ENCODE peak calls at places on chromosomes 5 and 9, in seven cellular contexts. Y, H, S, T, M, V and C are unnamed samples.

GRCh38 chr5:171882118-171882517 is 96.5 kb downstream of the SMIM23 start:
- DNase-seq in Y (no peak), H (no peak), S (no peak), T (no peak), M (no peak), V (no peak), C (no peak)

GRCh38 chr5:86631165-86631564 is 13.4 kb downstream of the COX7C start:
- DNase-seq in Y (no peak), H (no peak), S (no peak), T (no peak), M (no peak), V (no peak), C (no peak)

GRCh38 chr9:81826541-81826906 is 101.7 kb upstream of the SPATA31D4 start:
- DNase-seq in Y (no peak), H (no peak), S (peak), T (no peak), M (no peak), V (no peak), C (peak)

GRCh38 chr5:177576169-177576568 is 15.8 kb upstream of the TMED9 start:
- DNase-seq in Y (no peak), H (no peak), S (no peak), T (no peak), M (no peak), V (no peak), C (no peak)

GRCh38 chr5:2491846-2492245 is 259.6 kb downstream of the IRX2 start:
- DNase-seq in Y (no peak), H (no peak), S (no peak), T (no peak), M (no peak), V (no peak), C (no peak)

GRCh38 chr5:103847060-103847459 is 284.5 kb upstream of the NUDT12 start:
- DNase-seq in Y (no peak), H (no peak), S (no peak), T (no peak), M (no peak), V (no peak), C (no peak)

GRCh38 chr5:136620016-136620419 is 254.7 kb upstream of the TRPC7 start:
- DNase-seq in Y (no peak), H (no peak), S (no peak), T (no peak), M (peak), V (peak), C (no peak)

GRCh38 chr5:179153341-179153901 is 93.2 kb downstream of the ZNF354C start:
- DNase-seq in Y (no peak), H (no peak), S (no peak), T (no peak), M (no peak), V (no peak), C (no peak)

GRCh38 chr9:105510024-105510423 is 47.9 kb upstream of the FKTN start:
- DNase-seq in Y (no peak), H (no peak), S (no peak), T (no peak), M (no peak), V (no peak), C (no peak)

GRCh38 chr5:95565280-95565920 is 10.5 kb downstream of the ARSK start:
- DNase-seq in Y (no peak), H (no peak), S (no peak), T (no peak), M (no peak), V (no peak), C (no peak)

GRCh38 chr9:16207161-16207560 is 654.3 kb downstream of the CCDC171 start:
- DNase-seq in Y (no peak), H (no peak), S (peak), T (no peak), M (no peak), V (no peak), C (no peak)

GRCh38 chr5:146894763-146895521 is 16.4 kb upstream of the PPP2R2B start:
- DNase-seq in Y (no peak), H (no peak), S (no peak), T (no peak), M (no peak), V (no peak), C (no peak)

GRCh38 chr5:8829322-8830029 is 716.4 kb downstream of the SEMA5A start:
- DNase-seq in Y (no peak), H (no peak), S (no peak), T (no peak), M (peak), V (no peak), C (no peak)

GRCh38 chr5:172486451-172486850 is 32.1 kb upstream of the SH3PXD2B start:
- DNase-seq in Y (no peak), H (peak), S (no peak), T (no peak), M (no peak), V (no peak), C (no peak)

GRCh38 chr9:135156525-135157510 is 69.3 kb downstream of the OLFM1 start:
- DNase-seq in Y (peak), H (no peak), S (peak), T (no peak), M (no peak), V (peak), C (no peak)

GRCh38 chr5:133482033-133482432 is 130.3 kb downstream of the FSTL4 start:
- DNase-seq in Y (no peak), H (no peak), S (no peak), T (no peak), M (no peak), V (no peak), C (no peak)

GRCh38 chr5:113230711-113231652 is 203.8 kb downstream of the TSSK1B start:
- DNase-seq in Y (no peak), H (no peak), S (no peak), T (no peak), M (no peak), V (no peak), C (no peak)

GRCh38 chr9:79201641-79202040 is 370.1 kb upstream of the TLE4 start:
- DNase-seq in Y (no peak), H (no peak), S (no peak), T (no peak), M (no peak), V (no peak), C (no peak)

GRCh38 chr5:74402553-74402952 is 238.0 kb downstream of the ENC1 start:
- DNase-seq in Y (no peak), H (no peak), S (no peak), T (no peak), M (no peak), V (no peak), C (no peak)

GRCh38 chr5:167030500-167031120 is 1260.8 kb upstream of the WWC1 start:
- DNase-seq in Y (no peak), H (no peak), S (no peak), T (no peak), M (no peak), V (no peak), C (no peak)

GRCh38 chr5:150514708-150515211 is 6.8 kb downstream of the NDST1 start:
- DNase-seq in Y (no peak), H (no peak), S (no peak), T (no peak), M (peak), V (no peak), C (no peak)

GRCh38 chr9:71604197-71605063 is 163.9 kb downstream of the CEMIP2 start:
- DNase-seq in Y (peak), H (peak), S (peak), T (peak), M (no peak), V (peak), C (peak)

GRCh38 chr5:123808841-123809240 is 296.9 kb downstream of the CSNK1G3 start:
- DNase-seq in Y (no peak), H (no peak), S (no peak), T (no peak), M (no peak), V (no peak), C (no peak)

GRCh38 chr5:146675700-146676099 is 159.7 kb upstream of the GPR151 start:
- DNase-seq in Y (no peak), H (no peak), S (no peak), T (no peak), M (no peak), V (no peak), C (no peak)

GRCh38 chr9:88090151-88090581 is 48.1 kb downstream of the SPATA31C2 start:
- DNase-seq in Y (peak), H (peak), S (no peak), T (no peak), M (peak), V (no peak), C (no peak)

GRCh38 chr9:110762783-110763182 is 94.2 kb downstream of the MUSK start:
- DNase-seq in Y (no peak), H (no peak), S (no peak), T (no peak), M (no peak), V (no peak), C (no peak)

GRCh38 chr5:127705120-127705892 is 2.1 kb downstream of the CCDC192 start:
- DNase-seq in Y (peak), H (no peak), S (peak), T (no peak), M (peak), V (no peak), C (no peak)

GRCh38 chr5:90888511-90889324 is 330.1 kb downstream of the ADGRV1 start:
- DNase-seq in Y (no peak), H (no peak), S (no peak), T (no peak), M (peak), V (no peak), C (no peak)

GRCh38 chr9:91660295-91660589 is 236.6 kb upstream of the NFIL3 start:
- DNase-seq in Y (no peak), H (no peak), S (no peak), T (no peak), M (no peak), V (no peak), C (no peak)

GRCh38 chr5:131000289-131000688 is 164.8 kb downstream of the HINT1 start:
- DNase-seq in Y (no peak), H (no peak), S (no peak), T (no peak), M (no peak), V (no peak), C (no peak)

GRCh38 chr9:104903609-104904008 is 24.3 kb downstream of the ABCA1 start:
- DNase-seq in Y (no peak), H (no peak), S (no peak), T (no peak), M (no peak), V (no peak), C (no peak)

GRCh38 chr5:97181856-97182545 is 1.0 kb downstream of the RIOK2 start:
- DNase-seq in Y (no peak), H (no peak), S (no peak), T (no peak), M (peak), V (no peak), C (no peak)

GRCh38 chr5:62585751-62586150 is 7.1 kb downstream of the LRRC70 start:
- DNase-seq in Y (no peak), H (no peak), S (no peak), T (no peak), M (no peak), V (no peak), C (no peak)
- H3K27ac ChIP-seq in Y (peak), H (no peak), S (no peak), T (no peak), M (peak), V (no peak), C (no peak)

DNA sequence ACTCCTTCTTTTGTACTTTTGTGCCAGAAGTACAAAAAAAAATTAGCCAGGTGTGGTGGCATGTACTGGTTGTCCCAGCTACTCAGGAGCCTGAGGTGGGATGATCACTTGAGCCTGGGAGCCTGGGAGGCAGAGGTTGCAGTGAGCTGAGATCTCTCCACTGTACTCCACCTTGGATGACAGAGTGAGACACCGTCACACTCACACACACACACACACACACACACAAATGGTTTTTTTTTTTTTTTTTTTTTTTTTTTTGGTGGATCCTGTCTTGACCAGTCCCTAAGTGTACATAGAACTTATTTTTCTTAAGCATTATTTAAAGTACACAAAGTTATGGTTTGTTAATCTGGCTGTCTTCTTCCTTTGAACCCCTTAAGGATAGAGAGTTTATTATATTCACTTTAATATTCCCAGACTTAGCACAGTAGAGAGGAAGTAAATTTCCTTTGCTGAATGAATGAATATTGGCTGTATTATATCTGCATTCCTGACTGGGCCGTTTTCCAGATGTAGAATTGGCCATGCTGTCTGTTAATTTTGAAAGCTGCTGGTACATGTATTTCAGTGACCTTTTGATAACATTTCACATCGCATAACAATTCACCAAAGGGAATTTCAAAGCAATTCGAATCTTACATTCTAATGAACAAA is 429.0 kb upstream of the ZNF608 start:
- DNase-seq in Y (no peak), H (no peak), S (no peak), T (no peak), M (no peak), V (no peak), C (no peak)
- H3K27ac ChIP-seq in Y (no peak), H (no peak), S (no peak), T (no peak), M (no peak), V (no peak), C (no peak)

GRCh38 chr9:6239694-6240093 is 24.1 kb downstream of the IL33 start:
- DNase-seq in Y (no peak), H (no peak), S (no peak), T (no peak), M (no peak), V (no peak), C (no peak)
- H3K27ac ChIP-seq in Y (no peak), H (no peak), S (no peak), T (no peak), M (no peak), V (no peak), C (no peak)

GRCh38 chr5:101424530-101425175 is 521.6 kb upstream of the ST8SIA4 start:
- DNase-seq in Y (no peak), H (no peak), S (no peak), T (no peak), M (no peak), V (no peak), C (no peak)
- H3K27ac ChIP-seq in Y (no peak), H (peak), S (peak), T (no peak), M (no peak), V (no peak), C (no peak)

GRCh38 chr5:60740322-60740721 is 40.4 kb upstream of the DEPDC1B start:
- DNase-seq in Y (no peak), H (no peak), S (no peak), T (no peak), M (no peak), V (no peak), C (no peak)
- H3K27ac ChIP-seq in Y (no peak), H (no peak), S (no peak), T (no peak), M (no peak), V (no peak), C (no peak)

GRCh38 chr5:107563957-107564544 is 106.7 kb downstream of the EFNA5 start:
- DNase-seq in Y (no peak), H (no peak), S (no peak), T (no peak), M (peak), V (no peak), C (no peak)
- H3K27ac ChIP-seq in Y (no peak), H (no peak), S (no peak), T (no peak), M (peak), V (no peak), C (no peak)

GRCh38 chr9:14723301-14723700 is 768 bp upstream of the CER1 start:
- DNase-seq in Y (no peak), H (no peak), S (no peak), T (no peak), M (no peak), V (no peak), C (no peak)
- H3K27ac ChIP-seq in Y (no peak), H (no peak), S (no peak), T (no peak), M (no peak), V (no peak), C (no peak)

DNA sequence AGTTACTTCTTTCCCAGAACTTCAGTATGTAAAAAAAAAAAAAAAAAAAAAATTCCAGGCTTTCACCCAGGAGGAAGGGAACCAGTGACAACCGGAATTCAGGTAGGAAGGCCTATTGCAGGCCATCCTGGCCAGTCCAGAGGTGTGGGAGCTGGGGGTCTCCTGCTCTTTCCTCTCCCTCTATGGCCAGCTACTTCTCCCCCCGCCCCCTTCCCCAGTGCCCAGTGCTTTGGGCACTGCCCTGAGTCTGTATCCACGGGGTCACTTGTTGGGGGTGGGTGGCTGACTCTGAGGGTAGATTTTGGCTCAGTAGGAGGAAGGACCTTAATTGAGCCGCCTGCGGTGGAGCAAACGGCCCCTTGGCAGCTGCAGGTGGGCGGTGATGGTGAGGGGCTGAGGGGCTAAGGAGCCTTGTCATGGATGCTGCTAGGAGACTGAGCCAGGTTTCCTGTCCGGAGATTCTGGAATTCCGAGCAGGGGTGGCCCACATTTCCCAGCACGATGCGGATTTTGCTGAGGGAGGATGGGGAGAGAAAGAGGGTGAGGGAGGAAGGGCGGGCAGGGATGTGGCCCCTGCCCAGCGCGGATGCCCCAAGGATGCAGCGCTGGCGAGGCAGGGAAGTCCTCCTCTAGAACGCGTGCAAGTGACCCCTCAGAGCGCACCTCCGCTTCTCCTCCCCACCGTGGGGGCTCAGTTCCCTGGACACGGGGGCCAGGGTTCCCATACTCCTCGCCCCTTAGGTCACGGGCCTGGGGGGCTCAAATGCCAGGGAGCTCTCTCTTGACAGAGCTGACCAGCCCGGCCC is 1.3 kb upstream of the PHF2 start:
- DNase-seq in Y (peak), H (peak), S (no peak), T (no peak), M (no peak), V (no peak), C (no peak)
- H3K27ac ChIP-seq in Y (peak), H (peak), S (peak), T (no peak), M (no peak), V (peak), C (peak)

GRCh38 chr9:95005276-95006141 is 279.0 kb downstream of the AOPEP start:
- DNase-seq in Y (no peak), H (no peak), S (no peak), T (no peak), M (no peak), V (no peak), C (no peak)
- H3K27ac ChIP-seq in Y (peak), H (peak), S (peak), T (no peak), M (peak), V (no peak), C (peak)